ENCODE peak calls at places on chromosomes 12 and 14, in four cellular contexts. M is A549, N is HepG2, H is K562. T is an unnamed sample.

GRCh38 chr12:64178122-64178521 is 44.0 kb downstream of the KICS2 start:
- DNase-seq in M (no peak), N (no peak), H (no peak), T (no peak)

GRCh38 chr14:33134975-33135374 is 196.3 kb downstream of the NPAS3 start:
- DNase-seq in M (no peak), N (no peak), H (no peak), T (no peak)

GRCh38 chr14:67650694-67651093 is 23.7 kb downstream of the VTI1B start:
- DNase-seq in M (no peak), N (no peak), H (no peak), T (no peak)

GRCh38 chr12:90589966-90590365 is 365.0 kb downstream of the CCER1 start:
- DNase-seq in M (no peak), N (no peak), H (no peak), T (no peak)

GRCh38 chr14:106790189-106791036 is 1264.0 kb downstream of the TMEM121 start:
- DNase-seq in M (peak), N (peak), H (peak), T (peak)

GRCh38 chr12:59444932-59445331 is 150.9 kb upstream of the SLC16A7 start:
- DNase-seq in M (no peak), N (no peak), H (no peak), T (peak)

GRCh38 chr14:39025250-39025809 is 77.7 kb downstream of the SEC23A start:
- DNase-seq in M (no peak), N (peak), H (no peak), T (no peak)

GRCh38 chr12:47507221-47507620 is 198.6 kb downstream of the RPAP3 start:
- DNase-seq in M (no peak), N (no peak), H (no peak), T (no peak)

GRCh38 chr14:102295301-102295700 is 9.7 kb downstream of the MOK start:
- DNase-seq in M (peak), N (no peak), H (no peak), T (no peak)

GRCh38 chr14:25411933-25412757 is 362.2 kb upstream of the STXBP6 start:
- DNase-seq in M (no peak), N (no peak), H (peak), T (peak)

GRCh38 chr12:104763163-104763805 is 194.8 kb downstream of the SLC41A2 start:
- DNase-seq in M (no peak), N (no peak), H (peak), T (no peak)

GRCh38 chr12:58969227-58969626 is 48.9 kb upstream of the LRIG3 start:
- DNase-seq in M (no peak), N (no peak), H (no peak), T (no peak)

GRCh38 chr14:99273025-99273723 is 1.2 kb upstream of the BCL11B start:
- DNase-seq in M (peak), N (peak), H (no peak), T (peak)

GRCh38 chr14:64680013-64680674 is 24.1 kb upstream of the PLEKHG3 start:
- DNase-seq in M (no peak), N (no peak), H (no peak), T (no peak)

GRCh38 chr12:1799882-1800645 is 20.3 kb upstream of the LRTM2 start:
- DNase-seq in M (no peak), N (no peak), H (no peak), T (no peak)

GRCh38 chr14:95413289-95414215 is 93.8 kb upstream of the CLMN start:
- DNase-seq in M (no peak), N (no peak), H (no peak), T (no peak)

GRCh38 chr12:24605916-24606315 is 343.0 kb downstream of the BCAT1 start:
- DNase-seq in M (no peak), N (no peak), H (no peak), T (no peak)

GRCh38 chr12:131087991-131088700 is 134.4 kb downstream of the ADGRD1 start:
- DNase-seq in M (no peak), N (no peak), H (no peak), T (peak)

GRCh38 chr14:68862954-68863594 is 70.2 kb upstream of the ZFP36L1 start:
- DNase-seq in M (peak), N (peak), H (peak), T (peak)

DNA sequence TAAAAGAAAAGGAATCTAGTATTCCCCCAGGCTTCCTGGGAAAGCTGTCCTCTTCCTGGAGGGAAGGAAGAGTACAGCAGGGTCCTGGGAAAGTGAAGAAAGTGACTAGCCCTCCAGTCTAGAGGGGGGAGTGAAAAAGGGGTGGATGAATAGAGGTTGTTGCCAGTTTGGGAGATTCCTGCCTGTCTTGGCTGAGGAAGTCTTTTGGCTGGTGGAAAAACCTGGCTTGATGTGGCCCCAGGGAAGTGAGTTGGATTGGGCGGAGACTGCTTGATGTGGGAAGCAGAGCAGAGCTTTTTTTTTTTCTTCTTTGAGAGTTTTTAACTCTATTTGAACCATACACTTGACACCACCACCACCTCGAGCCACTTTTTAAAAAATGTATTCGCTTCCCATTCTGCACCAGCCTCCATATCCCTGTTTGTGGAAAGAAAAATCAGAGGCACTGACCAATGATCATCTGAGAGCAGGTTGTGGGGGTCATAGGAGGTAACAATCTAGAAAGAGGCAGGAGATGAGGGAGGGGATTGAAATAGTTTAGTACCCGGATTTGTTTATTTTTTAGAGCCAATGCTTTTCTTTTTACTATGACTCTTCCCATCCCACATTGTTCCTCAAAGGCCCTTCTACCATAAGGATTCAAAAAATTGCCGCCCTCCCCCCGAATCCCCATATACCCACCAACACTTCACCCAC is 718 bp upstream of the DTX3 start:
- DNase-seq in M (no peak), N (no peak), H (no peak), T (no peak)
- TF ChIP-seq NR3C1 in M (no peak), N (no peak), H (no peak), T (no peak)

GRCh38 chr12:12701457-12701856 is 5.5 kb upstream of the GPR19 start:
- DNase-seq in M (no peak), N (no peak), H (no peak), T (peak)

GRCh38 chr12:12696562-12697383 is 790 bp upstream of the GPR19 start:
- DNase-seq in M (peak), N (peak), H (peak), T (peak)

GRCh38 chr12:12704593-12705230 is 8.7 kb upstream of the GPR19 start:
- DNase-seq in M (peak), N (peak), H (peak), T (peak)

GRCh38 chr12:12699345-12699744 is 3.4 kb upstream of the GPR19 start:
- DNase-seq in M (no peak), N (no peak), H (no peak), T (no peak)

GRCh38 chr12:12700249-12700648 is 4.3 kb upstream of the GPR19 start:
- DNase-seq in M (no peak), N (no peak), H (no peak), T (no peak)
- TF ChIP-seq NR3C1 in M (no peak), N (no peak), H (no peak), T (no peak)

GRCh38 chr14:96631621-96632362 is 129.6 kb downstream of the PAPOLA start:
- DNase-seq in M (no peak), N (no peak), H (peak), T (no peak)
- TF ChIP-seq NR3C1 in M (no peak), N (no peak), H (no peak), T (no peak)

GRCh38 chr14:53954551-53955233 is 1.9 kb downstream of the BMP4 start:
- DNase-seq in M (no peak), N (no peak), H (no peak), T (peak)
- TF ChIP-seq NR3C1 in M (no peak), N (no peak), H (no peak), T (no peak)